ENCODE peak calls at places on chromosomes 3 and 15, in seven cellular contexts. G is mesendoderm, Y is H9, R is mesenchymal stem cell, O is neuronal stem cell, X is H1, U is trophoblast cell. M is an unnamed sample.
A peak's percentile ranks its signal among the peaks of the same experiment; 100 is the strongest.

GRCh38 chr3:86481031-86481430 is 509.9 kb downstream of the VGLL3 start:
- DNase-seq in G (peak; percentile 32), Y (no peak), R (no peak), O (no peak), X (no peak), U (no peak), M (no peak)

GRCh38 chr15:29129221-29129620 is 140.4 kb downstream of the NSMCE3 start:
- DNase-seq in G (no peak), Y (no peak), R (no peak), O (no peak), X (no peak), U (no peak), M (no peak)

GRCh38 chr3:58217209-58217811 is 6.5 kb upstream of the DNASE1L3 start:
- DNase-seq in G (peak; percentile 95), Y (peak; percentile 89), R (peak; percentile 80), O (peak; percentile 75), X (peak; percentile 82), U (peak; percentile 38), M (peak; percentile 51)

GRCh38 chr3:120160050-120160449 is 65.8 kb upstream of the GSK3B start:
- DNase-seq in G (peak; percentile 95), Y (no peak), R (peak; percentile 95), O (no peak), X (no peak), U (peak; percentile 99), M (peak; percentile 98)

GRCh38 chr15:40844543-40844981 is 714 bp downstream of the SPINT1 start:
- DNase-seq in G (peak; percentile 47), Y (no peak), R (peak; percentile 24), O (no peak), X (no peak), U (no peak), M (no peak)

GRCh38 chr3:87088984-87089841 is 98.3 kb upstream of the VGLL3 start:
- DNase-seq in G (no peak), Y (peak; percentile 38), R (no peak), O (no peak), X (peak; percentile 48), U (no peak), M (peak; percentile 71)

GRCh38 chr3:13529196-13529975 is 19.5 kb upstream of the FBLN2 start:
- DNase-seq in G (no peak), Y (no peak), R (no peak), O (no peak), X (no peak), U (no peak), M (no peak)

GRCh38 chr15:64162478-64162868 is 349 bp downstream of the PPIB start:
- DNase-seq in G (no peak), Y (no peak), R (no peak), O (peak; percentile 21), X (no peak), U (no peak), M (no peak)

GRCh38 chr15:91946914-91947313 is 93.4 kb downstream of the SLCO3A1 start:
- DNase-seq in G (peak; percentile 73), Y (peak; percentile 46), R (peak; percentile 25), O (no peak), X (no peak), U (no peak), M (no peak)

GRCh38 chr3:158261371-158261991 is 151.6 kb downstream of the RSRC1 start:
- DNase-seq in G (no peak), Y (no peak), R (no peak), O (no peak), X (no peak), U (no peak), M (no peak)

GRCh38 chr15:62569460-62570404 is 404.6 kb upstream of the C2CD4B start:
- DNase-seq in G (no peak), Y (no peak), R (peak; percentile 86), O (no peak), X (no peak), U (no peak), M (peak; percentile 96)

GRCh38 chr3:13119471-13120220 is 46.4 kb upstream of the IQSEC1 start:
- DNase-seq in G (no peak), Y (no peak), R (no peak), O (no peak), X (no peak), U (no peak), M (no peak)

GRCh38 chr3:29937185-29937584 is 656.3 kb downstream of the RBMS3 start:
- DNase-seq in G (no peak), Y (no peak), R (peak; percentile 35), O (no peak), X (no peak), U (no peak), M (peak; percentile 66)

GRCh38 chr3:115858995-115859807 is 235.9 kb downstream of the GAP43 start:
- DNase-seq in G (peak; percentile 63), Y (peak; percentile 57), R (peak; percentile 7), O (peak; percentile 64), X (no peak), U (no peak), M (no peak)

GRCh38 chr3:151421956-151422355 is 37.4 kb upstream of the P2RY12 start:
- DNase-seq in G (peak; percentile 22), Y (no peak), R (no peak), O (no peak), X (no peak), U (no peak), M (no peak)

GRCh38 chr3:71245971-71246860 is 337.3 kb downstream of the FOXP1 start:
- DNase-seq in G (peak; percentile 71), Y (no peak), R (no peak), O (no peak), X (no peak), U (no peak), M (no peak)

GRCh38 chr15:73564255-73564654 is 68.9 kb downstream of the NPTN start:
- DNase-seq in G (no peak), Y (no peak), R (peak; percentile 52), O (no peak), X (no peak), U (no peak), M (peak; percentile 47)

GRCh38 chr15:73555080-73555479 is 78.1 kb downstream of the NPTN start:
- DNase-seq in G (peak; percentile 25), Y (no peak), R (no peak), O (no peak), X (no peak), U (no peak), M (no peak)

GRCh38 chr15:73558529-73558928 is 74.7 kb downstream of the NPTN start:
- DNase-seq in G (no peak), Y (no peak), R (no peak), O (no peak), X (no peak), U (no peak), M (no peak)

DNA sequence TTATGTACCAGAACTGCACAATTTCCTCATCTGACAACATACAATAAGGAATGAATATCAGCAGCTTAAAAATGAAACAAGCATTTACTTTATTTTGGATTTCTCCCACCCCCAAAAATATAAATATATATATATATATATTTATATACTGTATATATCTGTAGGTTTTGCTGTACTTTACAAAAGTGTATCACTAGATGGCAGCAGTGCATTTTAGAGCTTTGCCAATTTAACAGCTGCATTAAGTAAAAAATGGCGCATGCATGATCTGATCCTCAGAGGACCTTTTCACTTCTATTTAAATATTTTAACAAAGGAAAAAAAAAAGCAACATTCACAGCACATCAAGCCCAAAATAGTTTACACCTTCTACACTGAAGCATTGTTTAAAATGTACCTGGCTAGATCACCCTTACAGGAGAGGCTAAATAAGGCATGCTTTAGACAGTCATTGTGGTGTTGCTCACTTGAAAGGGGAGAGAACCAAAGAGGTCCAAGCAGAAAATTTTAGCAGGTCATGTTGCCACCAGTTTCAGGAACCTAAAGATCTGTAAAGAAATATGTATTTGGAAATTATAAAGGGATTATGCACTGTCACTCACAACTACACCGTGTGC is 72.6 kb downstream of the NPTN start:
- DNase-seq in G (peak; percentile 63), Y (no peak), R (peak; percentile 83), O (no peak), X (no peak), U (peak; percentile 53), M (peak; percentile 84)
- H2BK5ac ChIP-seq in G (no peak overlapping the region), Y (no peak overlapping the region), R (no peak overlapping the region), O (no peak overlapping the region), X (no peak overlapping the region), U (no peak overlapping the region), M (no peak overlapping the region)

DNA sequence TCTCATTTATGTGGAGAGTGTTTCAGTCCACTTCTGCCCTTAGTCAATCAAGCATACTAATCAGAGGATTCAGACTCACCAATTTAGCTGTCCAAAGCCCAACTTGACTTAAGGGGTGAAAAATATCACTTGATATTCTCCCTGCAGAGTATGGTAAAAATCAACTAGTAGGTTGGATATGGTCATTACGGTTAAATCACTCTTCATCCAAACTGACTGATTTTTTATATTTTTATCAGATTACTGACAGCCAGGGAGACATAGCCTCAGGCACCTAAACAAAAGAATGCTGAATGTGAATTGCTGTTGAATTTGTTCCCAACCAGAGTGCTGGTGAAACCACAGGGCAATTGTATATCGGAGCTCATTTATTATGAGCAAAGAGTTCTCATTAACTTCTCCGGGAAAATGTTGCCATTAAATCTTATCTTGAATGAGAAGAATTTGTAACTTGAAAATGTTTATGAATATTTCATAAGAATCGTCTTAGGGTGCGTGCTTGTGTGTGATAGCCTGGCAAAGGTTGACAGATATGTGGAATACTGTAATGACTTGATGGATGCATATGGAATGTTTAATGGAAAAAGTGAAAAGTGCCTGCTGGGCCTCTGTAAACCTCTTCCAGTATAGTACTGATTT is 411.2 kb downstream of the NAALADL2 start:
- DNase-seq in G (peak; percentile 21), Y (no peak), R (peak; percentile 53), O (no peak), X (no peak), U (peak; percentile 30), M (peak; percentile 62)
- H2BK5ac ChIP-seq in G (no peak overlapping the region), Y (no peak overlapping the region), R (no peak overlapping the region), O (no peak overlapping the region), X (no peak overlapping the region), U (no peak overlapping the region), M (peak overlapping the region; percentile 93)

DNA sequence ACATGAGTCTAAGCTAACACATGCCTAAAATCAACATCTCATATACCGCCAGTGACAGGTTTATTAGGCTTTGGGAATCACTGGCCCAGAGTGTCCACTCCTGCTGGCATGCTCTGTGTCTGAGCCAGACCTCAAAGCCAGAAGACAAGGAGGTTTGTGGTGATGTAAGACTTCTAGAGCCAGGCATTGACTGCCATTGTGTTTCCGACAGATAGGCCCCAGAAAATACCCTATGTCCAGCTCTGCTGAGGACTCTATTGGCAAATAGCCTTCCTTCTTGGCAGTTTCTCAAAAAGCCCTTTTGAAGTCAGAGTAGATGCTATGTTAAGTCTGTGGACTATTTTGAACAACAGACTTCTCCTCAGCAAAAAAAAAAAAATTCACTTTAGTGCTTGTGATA is 181.9 kb upstream of the UBE2E1 start:
- DNase-seq in G (no peak), Y (no peak), R (no peak), O (no peak), X (no peak), U (no peak), M (peak; percentile 15)
- H2BK5ac ChIP-seq in G (no peak overlapping the region), Y (no peak overlapping the region), R (no peak overlapping the region), O (no peak overlapping the region), X (no peak overlapping the region), U (no peak overlapping the region), M (no peak overlapping the region)

DNA sequence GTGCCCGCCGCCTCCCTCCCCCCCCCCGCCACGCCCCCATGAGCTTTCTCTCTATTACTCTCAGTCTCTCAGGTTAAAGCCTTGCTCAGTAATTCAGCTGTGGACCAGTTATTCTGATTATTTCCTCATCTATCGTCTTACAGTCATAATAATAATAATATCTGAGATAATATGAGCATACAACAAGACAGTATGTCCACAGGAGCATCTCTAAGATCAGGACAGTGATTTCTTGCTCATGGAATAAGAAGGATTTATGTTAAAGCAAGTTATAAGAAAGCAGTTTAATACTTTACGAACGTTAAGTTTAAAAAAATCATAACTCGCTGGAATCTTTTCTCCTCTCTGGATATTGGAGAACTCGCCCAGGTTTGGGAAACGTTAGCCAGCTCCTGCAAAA is 657 bp upstream of the LMCD1 start:
- DNase-seq in G (no peak), Y (no peak), R (no peak), O (no peak), X (no peak), U (no peak), M (no peak)
- H2BK5ac ChIP-seq in G (no peak overlapping the region), Y (no peak overlapping the region), R (peak overlapping the region; percentile 95), O (no peak overlapping the region), X (no peak overlapping the region), U (peak overlapping the region; percentile 60), M (peak overlapping the region; percentile 68)

GRCh38 chr15:89630974-89631901 is 24.0 kb downstream of the KIF7 start:
- DNase-seq in G (peak; percentile 18), Y (no peak), R (no peak), O (no peak), X (no peak), U (no peak), M (no peak)
- H2BK5ac ChIP-seq in G (no peak overlapping the region), Y (no peak overlapping the region), R (no peak overlapping the region), O (no peak overlapping the region), X (no peak overlapping the region), U (no peak overlapping the region), M (no peak overlapping the region)

M was measured in IMR-90.